ENCODE peak calls at places on chromosomes 5 and 9, in six cellular contexts. B is AG09309, I is fibroblast of villous mesenchyme, J is fibroblast of the aortic adventitia, Q is heart right ventricle, G is pancreas. A is an unnamed sample.

GRCh38 chr9:84863372-84863771 is 193.8 kb downstream of the NTRK2 start:
- DNase-seq in Q (no peak), B (no peak), J (no peak), I (no peak), G (no peak), A (no peak)

GRCh38 chr5:133932441-133933168 is 35.8 kb downstream of the C5orf15 start:
- DNase-seq in J (no peak), G (no peak), I (no peak), B (no peak), Q (no peak), A (no peak)

GRCh38 chr9:114221706-114222465 is 66.5 kb downstream of the COL27A1 start:
- DNase-seq in Q (no peak), G (no peak), B (no peak), I (no peak), J (no peak), A (no peak)

GRCh38 chr9:133712221-133713100 is 25.7 kb downstream of the SARDH start:
- DNase-seq in I (no peak), J (no peak), G (no peak), Q (no peak), B (no peak), A (no peak)

GRCh38 chr9:18703086-18703750 is 229.3 kb downstream of the ADAMTSL1 start:
- DNase-seq in Q (no peak), I (peak; percentile 25), B (no peak), G (no peak), J (peak; percentile 52), A (no peak)

GRCh38 chr9:76135902-76136301 is 245.4 kb downstream of the PCSK5 start:
- DNase-seq in B (no peak), J (peak; percentile 18), G (no peak), Q (no peak), I (peak; percentile 15), A (no peak)

GRCh38 chr9:15306068-15306756 is 804 bp downstream of the TTC39B start:
- DNase-seq in Q (peak; percentile 34), I (peak; percentile 70), G (peak; percentile 77), J (peak; percentile 49), B (no peak), A (no peak)

GRCh38 chr9:132228062-132228461 is 66.2 kb downstream of the NTNG2 start:
- DNase-seq in B (no peak), I (no peak), G (no peak), J (no peak), Q (no peak), A (no peak)

GRCh38 chr9:89383721-89384300 is 65.5 kb downstream of the SECISBP2 start:
- DNase-seq in I (no peak), B (no peak), J (no peak), Q (no peak), G (no peak), A (no peak)
- TF ChIP-seq CTCF in I (no peak), B (no peak), J (no peak), Q (no peak), G (no peak), A (no peak)

GRCh38 chr9:8778356-8778755 is 978.8 kb upstream of the DMAC1 start:
- DNase-seq in B (no peak), J (no peak), Q (no peak), G (no peak), I (no peak), A (no peak)
- H3K4me3 ChIP-seq in B (no peak overlapping the region), J (no peak overlapping the region), Q (no peak overlapping the region), G (no peak overlapping the region), I (no peak overlapping the region), A (no peak overlapping the region)

DNA sequence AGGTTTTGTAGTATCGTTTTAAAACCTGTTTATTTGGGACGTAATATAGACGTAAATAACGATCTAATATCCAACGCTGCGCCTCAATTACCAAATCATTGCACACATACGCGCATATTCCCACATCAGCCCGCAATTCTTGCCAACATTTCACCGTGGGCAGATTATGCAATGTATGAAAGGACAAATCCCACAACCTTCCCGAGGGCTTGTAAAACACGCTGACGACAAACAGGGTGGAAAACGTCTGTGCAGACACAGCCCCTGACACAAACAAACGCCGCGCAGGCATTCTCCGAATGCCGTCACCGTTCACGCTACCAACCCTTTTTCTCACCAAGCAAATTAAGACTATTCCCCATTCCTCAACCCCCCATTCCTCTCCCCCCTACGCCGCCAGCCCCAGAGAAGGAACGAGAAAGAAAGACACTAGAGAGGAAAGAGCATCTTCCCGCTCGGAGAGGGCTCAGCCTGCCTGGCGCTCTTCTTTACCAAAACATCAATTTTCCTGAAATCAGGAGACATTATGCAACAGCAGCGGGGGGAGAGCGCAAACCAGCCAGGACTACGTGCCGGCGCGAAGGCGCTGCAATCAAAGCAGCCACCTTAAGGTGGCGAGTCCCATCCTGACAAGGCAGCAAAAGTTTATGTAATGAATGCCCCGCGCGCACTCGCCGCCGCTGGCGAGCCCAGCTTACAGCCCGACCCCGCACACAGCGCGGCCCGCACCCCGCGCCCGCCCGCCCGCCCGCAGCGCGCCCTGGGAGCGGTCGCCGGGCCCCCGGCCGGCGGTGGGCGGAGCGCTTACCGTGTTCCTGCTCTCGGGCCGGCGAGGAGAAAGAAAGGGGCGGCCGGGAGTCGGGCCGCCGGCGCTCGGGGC is 560 bp downstream of the NFIL3 start:
- DNase-seq in B (peak; percentile 91), G (peak; percentile 68), Q (peak; percentile 65), J (peak; percentile 94), I (peak; percentile 98), A (no peak)
- TF ChIP-seq CTCF in B (peak; percentile 18), G (no peak), Q (no peak), J (peak; percentile 46), I (no peak), A (peak; percentile 56)

GRCh38 chr5:154406826-154407225 is 39.0 kb upstream of the SAP30L start:
- DNase-seq in B (no peak), J (no peak), Q (no peak), G (no peak), I (peak; percentile 68), A (no peak)
- H3K4me3 ChIP-seq in B (no peak overlapping the region), J (no peak overlapping the region), Q (no peak overlapping the region), G (no peak overlapping the region), I (no peak overlapping the region), A (no peak overlapping the region)

GRCh38 chr9:136975624-136976023 is 1.7 kb upstream of the PTGDS start:
- DNase-seq in J (no peak), B (no peak), G (no peak), I (no peak), Q (peak; percentile 76), A (no peak)
- TF ChIP-seq CTCF in J (no peak), B (no peak), G (no peak), I (peak; percentile 7), Q (no peak), A (peak; percentile 24)

DNA sequence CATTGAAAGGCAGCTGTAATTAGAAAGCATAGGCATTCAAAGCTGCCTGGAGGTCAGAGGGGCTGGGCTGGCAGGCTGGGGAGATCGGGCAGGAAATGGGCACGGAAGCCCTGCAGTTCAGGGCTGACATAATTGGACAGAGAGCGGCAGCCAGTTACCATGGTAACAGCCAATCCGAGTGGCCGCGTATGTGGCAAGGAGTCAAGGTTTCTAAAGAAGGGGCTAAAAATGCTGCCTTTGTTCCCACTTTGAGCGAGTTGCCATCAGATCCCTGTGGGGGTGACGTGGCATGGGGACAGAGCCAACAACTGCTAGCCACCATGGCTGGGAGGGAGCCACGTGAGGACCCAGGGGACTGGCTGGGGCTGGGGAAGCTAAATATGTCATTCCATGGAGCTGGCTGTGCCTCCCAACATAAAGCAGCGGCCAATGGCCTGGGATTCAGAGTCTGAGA is 44.7 kb upstream of the NDFIP1 start:
- DNase-seq in I (peak; percentile 23), B (peak; percentile 10), Q (peak; percentile 77), J (peak; percentile 79), G (peak; percentile 27), A (no peak)
- H3K4me3 ChIP-seq in I (no peak overlapping the region), B (peak overlapping the region; percentile 4), Q (peak overlapping the region; percentile 33), J (peak overlapping the region; percentile 23), G (peak overlapping the region; percentile 7), A (no peak overlapping the region)

GRCh38 chr5:149429839-149430721 is 51.0 kb upstream of the IL17B start:
- DNase-seq in J (no peak), Q (peak; percentile 75), I (peak; percentile 95), B (no peak), G (no peak), A (no peak)
- TF ChIP-seq CTCF in J (peak; percentile 42), Q (no peak), I (peak; percentile 46), B (peak; percentile 27), G (no peak), A (no peak)

DNA sequence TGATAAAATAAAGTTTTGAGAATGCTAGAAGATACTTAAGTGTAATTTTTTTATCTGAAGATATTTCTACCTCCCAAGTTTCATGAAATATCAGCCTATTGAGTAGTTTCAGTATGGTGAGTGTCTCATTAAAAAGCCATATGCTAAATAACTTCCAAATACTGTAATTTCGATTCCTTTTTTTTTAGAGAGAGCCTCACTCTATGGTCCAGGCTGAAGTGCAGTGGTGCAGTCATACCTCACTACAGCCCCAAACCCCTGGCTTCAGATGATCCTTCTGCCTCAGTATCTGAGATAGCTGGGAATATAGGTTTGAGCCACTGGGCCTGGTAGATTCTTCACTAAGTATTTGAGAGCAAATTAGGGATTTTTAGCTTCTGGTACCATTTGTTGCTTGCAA is 24.5 kb downstream of the CDC42SE2 start:
- DNase-seq in G (no peak), B (no peak), Q (no peak), I (no peak), J (no peak), A (no peak)
- H3K4me3 ChIP-seq in G (no peak overlapping the region), B (no peak overlapping the region), Q (no peak overlapping the region), I (no peak overlapping the region), J (no peak overlapping the region), A (no peak overlapping the region)

GRCh38 chr9:23011669-23012068 is 565.0 kb downstream of the DMRTA1 start:
- DNase-seq in J (no peak), Q (no peak), B (no peak), I (no peak), G (no peak), A (no peak)

DNA sequence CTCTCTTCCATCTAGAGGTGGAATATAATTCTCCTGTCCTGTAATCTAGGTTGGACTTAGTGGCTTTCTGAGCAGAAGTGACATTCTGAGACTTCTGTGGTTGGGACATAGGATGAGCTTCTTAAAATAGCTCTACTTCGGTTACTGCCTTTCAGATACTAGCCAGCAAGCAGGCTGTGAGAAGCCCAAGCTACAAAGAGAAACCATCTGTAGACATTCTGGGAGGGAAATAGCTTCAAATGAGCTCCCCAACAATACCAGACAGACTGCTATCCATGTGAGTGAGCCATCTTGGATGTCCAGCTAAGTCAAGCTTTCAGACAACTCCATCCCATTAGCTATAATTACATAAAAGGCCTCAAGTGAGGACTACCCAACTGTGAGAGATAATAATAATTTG is 568.9 kb downstream of the DMRTA1 start:
- DNase-seq in Q (no peak), G (no peak), B (no peak), I (no peak), J (no peak), A (no peak)
- TF ChIP-seq CTCF in Q (no peak), G (no peak), B (no peak), I (no peak), J (no peak), A (no peak)

GRCh38 chr5:150458819-150459557 is 9.4 kb upstream of the RPS14 start:
- DNase-seq in G (peak; percentile 61), B (no peak), J (peak; percentile 56), Q (peak; percentile 77), I (peak; percentile 53), A (no peak)
- H3K4me3 ChIP-seq in G (peak overlapping the region; percentile 27), B (peak overlapping the region; percentile 21), J (peak overlapping the region; percentile 35), Q (peak overlapping the region; percentile 18), I (peak overlapping the region; percentile 23), A (peak overlapping the region; percentile 34)

A was measured in GM12864.